ENCODE peak calls at places on chromosomes 3 and 15, in five cellular contexts. One of them, this sample, is unnamed.

GRCh38 chr3:42823351-42823750 is 14.1 kb downstream of the ACKR2 start:
- DNase-seq in colonic mucosa: peak; percentile 20
- DNase-seq in stomach: no peak
- DNase-seq in CD8-positive, alpha-beta T cell: no peak
- DNase-seq in pancreas: no peak
- DNase-seq in this sample: no peak

GRCh38 chr15:47431501-47431900 is 285.8 kb upstream of the SEMA6D start:
- DNase-seq in colonic mucosa: no peak
- DNase-seq in stomach: no peak
- DNase-seq in CD8-positive, alpha-beta T cell: no peak
- DNase-seq in pancreas: no peak
- DNase-seq in this sample: no peak

GRCh38 chr3:187836848-187837770 is 91.8 kb upstream of the BCL6 start:
- DNase-seq in colonic mucosa: no peak
- DNase-seq in stomach: no peak
- DNase-seq in CD8-positive, alpha-beta T cell: no peak
- DNase-seq in pancreas: no peak
- DNase-seq in this sample: no peak

GRCh38 chr3:140580746-140581145 is 97.1 kb upstream of the TRIM42 start:
- DNase-seq in colonic mucosa: no peak
- DNase-seq in stomach: no peak
- DNase-seq in CD8-positive, alpha-beta T cell: no peak
- DNase-seq in pancreas: no peak
- DNase-seq in this sample: no peak

GRCh38 chr15:77251662-77252061 is 168.2 kb downstream of the PEAK1 start:
- DNase-seq in colonic mucosa: no peak
- DNase-seq in stomach: no peak
- DNase-seq in CD8-positive, alpha-beta T cell: no peak
- DNase-seq in pancreas: no peak
- DNase-seq in this sample: no peak

GRCh38 chr15:55290361-55291057 is 896 bp upstream of the RAB27A start:
- DNase-seq in colonic mucosa: peak; percentile 88
- DNase-seq in stomach: peak; percentile 89
- DNase-seq in CD8-positive, alpha-beta T cell: peak; percentile 86
- DNase-seq in pancreas: peak; percentile 90
- DNase-seq in this sample: peak; percentile 97

GRCh38 chr3:154324919-154325318 is 632 bp upstream of the DHX36 start:
- DNase-seq in colonic mucosa: no peak
- DNase-seq in stomach: no peak
- DNase-seq in CD8-positive, alpha-beta T cell: no peak
- DNase-seq in pancreas: no peak
- DNase-seq in this sample: no peak

GRCh38 chr15:89815769-89816168 is 1.1 kb upstream of the ANPEP start:
- DNase-seq in colonic mucosa: no peak
- DNase-seq in stomach: no peak
- DNase-seq in CD8-positive, alpha-beta T cell: no peak
- DNase-seq in pancreas: no peak
- DNase-seq in this sample: no peak

GRCh38 chr3:108487439-108487838 is 23.0 kb downstream of the MYH15 start:
- DNase-seq in colonic mucosa: no peak
- DNase-seq in stomach: no peak
- DNase-seq in CD8-positive, alpha-beta T cell: no peak
- DNase-seq in pancreas: no peak
- DNase-seq in this sample: no peak

GRCh38 chr3:159273608-159274007 is 471.8 kb downstream of the MFSD1 start:
- DNase-seq in colonic mucosa: peak; percentile 21
- DNase-seq in stomach: no peak
- DNase-seq in CD8-positive, alpha-beta T cell: no peak
- DNase-seq in pancreas: peak; percentile 49
- DNase-seq in this sample: no peak

GRCh38 chr3:62803276-62803675 is 71.9 kb downstream of the CADPS start:
- DNase-seq in colonic mucosa: no peak
- DNase-seq in stomach: no peak
- DNase-seq in CD8-positive, alpha-beta T cell: no peak
- DNase-seq in pancreas: no peak
- DNase-seq in this sample: no peak

GRCh38 chr3:119641416-119641815 is 19.0 kb downstream of the POPDC2 start:
- DNase-seq in colonic mucosa: no peak
- DNase-seq in stomach: no peak
- DNase-seq in CD8-positive, alpha-beta T cell: no peak
- DNase-seq in pancreas: no peak
- DNase-seq in this sample: no peak

GRCh38 chr3:129448187-129448895 is 8.3 kb downstream of the IFT122 start:
- DNase-seq in colonic mucosa: no peak
- DNase-seq in stomach: peak; percentile 67
- DNase-seq in CD8-positive, alpha-beta T cell: no peak
- DNase-seq in pancreas: no peak
- DNase-seq in this sample: no peak

GRCh38 chr3:94928921-94929320 is 866.1 kb downstream of the NSUN3 start:
- DNase-seq in colonic mucosa: no peak
- DNase-seq in stomach: no peak
- DNase-seq in CD8-positive, alpha-beta T cell: no peak
- DNase-seq in pancreas: no peak
- DNase-seq in this sample: no peak

GRCh38 chr3:21718943-21719591 is 31.9 kb downstream of the ZNF385D start:
- DNase-seq in colonic mucosa: no peak
- DNase-seq in stomach: no peak
- DNase-seq in CD8-positive, alpha-beta T cell: no peak
- DNase-seq in pancreas: no peak
- DNase-seq in this sample: no peak

GRCh38 chr15:94403246-94403824 is 172.0 kb downstream of the MCTP2 start:
- DNase-seq in colonic mucosa: no peak
- DNase-seq in stomach: no peak
- DNase-seq in CD8-positive, alpha-beta T cell: no peak
- DNase-seq in pancreas: no peak
- DNase-seq in this sample: no peak

GRCh38 chr3:153599685-153600084 is 437.7 kb downstream of the RAP2B start:
- DNase-seq in colonic mucosa: no peak
- DNase-seq in stomach: peak; percentile 51
- DNase-seq in CD8-positive, alpha-beta T cell: no peak
- DNase-seq in pancreas: no peak
- DNase-seq in this sample: no peak

GRCh38 chr15:31497838-31498237 is 171.2 kb downstream of the KLF13 start:
- DNase-seq in colonic mucosa: no peak
- DNase-seq in stomach: no peak
- DNase-seq in CD8-positive, alpha-beta T cell: no peak
- DNase-seq in pancreas: no peak
- DNase-seq in this sample: no peak

GRCh38 chr3:66080167-66080566 is 41.4 kb upstream of the MAGI1 start:
- DNase-seq in colonic mucosa: no peak
- DNase-seq in stomach: no peak
- DNase-seq in CD8-positive, alpha-beta T cell: no peak
- DNase-seq in pancreas: no peak
- DNase-seq in this sample: no peak

GRCh38 chr3:61250784-61251173 is 473 bp downstream of the FHIT start:
- DNase-seq in colonic mucosa: peak; percentile 52
- DNase-seq in stomach: no peak
- DNase-seq in CD8-positive, alpha-beta T cell: no peak
- DNase-seq in pancreas: no peak
- DNase-seq in this sample: no peak

GRCh38 chr3:15295506-15295905 is 36.9 kb downstream of the SH3BP5 start:
- DNase-seq in colonic mucosa: no peak
- DNase-seq in stomach: no peak
- DNase-seq in CD8-positive, alpha-beta T cell: no peak
- DNase-seq in pancreas: no peak
- DNase-seq in this sample: no peak

GRCh38 chr15:40878785-40879184 is 4.8 kb upstream of the RHOV start:
- DNase-seq in colonic mucosa: peak; percentile 54
- DNase-seq in stomach: no peak
- DNase-seq in CD8-positive, alpha-beta T cell: no peak
- DNase-seq in pancreas: no peak
- DNase-seq in this sample: no peak

GRCh38 chr3:195913382-195913781 is 5.0 kb upstream of the TNK2 start:
- DNase-seq in colonic mucosa: no peak
- DNase-seq in stomach: no peak
- DNase-seq in CD8-positive, alpha-beta T cell: no peak
- DNase-seq in pancreas: peak; percentile 17
- DNase-seq in this sample: no peak

GRCh38 chr15:57476533-57476975 is 100.2 kb downstream of the CGNL1 start:
- DNase-seq in colonic mucosa: no peak
- DNase-seq in stomach: no peak
- DNase-seq in CD8-positive, alpha-beta T cell: no peak
- DNase-seq in pancreas: no peak
- DNase-seq in this sample: no peak

GRCh38 chr3:114214542-114215341 is 22.6 kb downstream of the ZNF80 start:
- DNase-seq in colonic mucosa: no peak
- DNase-seq in stomach: no peak
- DNase-seq in CD8-positive, alpha-beta T cell: peak; percentile 51
- DNase-seq in pancreas: no peak
- DNase-seq in this sample: no peak

GRCh38 chr15:70792171-70792573 is 28.8 kb upstream of the UACA start:
- DNase-seq in colonic mucosa: no peak
- DNase-seq in stomach: no peak
- DNase-seq in CD8-positive, alpha-beta T cell: no peak
- DNase-seq in pancreas: no peak
- DNase-seq in this sample: no peak

DNA sequence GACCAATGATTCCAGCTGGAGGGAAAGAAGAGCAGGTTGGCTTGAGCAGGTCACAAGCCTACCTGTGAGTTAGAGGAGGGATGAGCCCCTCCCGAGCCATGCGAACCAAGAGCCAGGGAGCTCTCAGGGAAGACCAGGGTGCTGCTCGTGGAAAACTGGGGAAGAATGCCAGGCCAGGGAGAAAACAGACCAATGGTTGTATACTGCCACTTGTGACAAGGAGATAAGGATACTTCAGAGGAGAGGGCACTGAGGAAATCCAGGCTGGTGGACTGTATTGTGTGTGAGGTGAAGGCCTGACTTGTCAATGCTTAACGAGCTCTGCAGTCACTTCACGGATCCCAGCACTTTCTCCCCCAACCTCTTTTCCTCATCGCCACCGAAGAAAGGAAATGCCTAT is 177.7 kb downstream of the SSR3 start:
- DNase-seq in colonic mucosa: no peak
- DNase-seq in stomach: no peak
- DNase-seq in CD8-positive, alpha-beta T cell: no peak
- DNase-seq in pancreas: no peak
- DNase-seq in this sample: no peak
- H3K27ac ChIP-seq in colonic mucosa: no peak overlapping the region
- H3K27ac ChIP-seq in stomach: no peak overlapping the region
- H3K27ac ChIP-seq in CD8-positive, alpha-beta T cell: no peak overlapping the region
- H3K27ac ChIP-seq in pancreas: no peak overlapping the region
- H3K27ac ChIP-seq in this sample: no peak overlapping the region

DNA sequence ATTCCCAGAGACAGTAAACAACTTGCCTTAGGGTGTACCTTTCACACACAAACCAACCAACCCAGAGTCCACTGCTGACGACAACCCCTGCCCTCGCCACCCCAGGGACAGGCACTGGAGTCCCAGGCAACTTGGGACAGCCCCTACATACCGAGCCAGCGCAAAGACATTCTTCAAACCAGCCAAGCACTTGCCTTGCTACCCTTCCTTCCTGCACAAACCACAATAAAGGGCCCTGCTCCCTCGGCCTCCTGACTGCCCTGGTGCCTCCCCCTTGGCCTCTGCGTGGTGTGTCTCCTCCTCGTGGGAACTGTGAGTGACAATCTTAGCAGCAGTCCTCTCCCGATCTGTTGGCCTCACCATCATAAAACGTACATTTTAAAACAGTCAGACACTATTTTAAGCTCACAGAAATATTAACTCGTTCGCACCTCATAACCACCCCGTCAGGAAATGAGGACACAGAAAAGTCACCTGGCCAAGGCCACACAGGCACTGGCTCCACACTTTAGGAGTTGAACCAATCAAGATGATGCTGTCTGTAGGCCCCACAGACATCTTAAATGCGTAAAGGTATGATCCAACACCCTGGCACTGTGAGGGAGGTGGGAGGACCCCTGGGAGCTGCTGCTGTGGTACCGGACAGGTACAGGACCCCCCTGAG is 113.8 kb downstream of the ADCY5 start:
- DNase-seq in colonic mucosa: no peak
- DNase-seq in stomach: no peak
- DNase-seq in CD8-positive, alpha-beta T cell: no peak
- DNase-seq in pancreas: peak; percentile 41
- DNase-seq in this sample: peak; percentile 61
- H3K27ac ChIP-seq in colonic mucosa: no peak overlapping the region
- H3K27ac ChIP-seq in stomach: no peak overlapping the region
- H3K27ac ChIP-seq in CD8-positive, alpha-beta T cell: no peak overlapping the region
- H3K27ac ChIP-seq in pancreas: no peak overlapping the region
- H3K27ac ChIP-seq in this sample: no peak overlapping the region

DNA sequence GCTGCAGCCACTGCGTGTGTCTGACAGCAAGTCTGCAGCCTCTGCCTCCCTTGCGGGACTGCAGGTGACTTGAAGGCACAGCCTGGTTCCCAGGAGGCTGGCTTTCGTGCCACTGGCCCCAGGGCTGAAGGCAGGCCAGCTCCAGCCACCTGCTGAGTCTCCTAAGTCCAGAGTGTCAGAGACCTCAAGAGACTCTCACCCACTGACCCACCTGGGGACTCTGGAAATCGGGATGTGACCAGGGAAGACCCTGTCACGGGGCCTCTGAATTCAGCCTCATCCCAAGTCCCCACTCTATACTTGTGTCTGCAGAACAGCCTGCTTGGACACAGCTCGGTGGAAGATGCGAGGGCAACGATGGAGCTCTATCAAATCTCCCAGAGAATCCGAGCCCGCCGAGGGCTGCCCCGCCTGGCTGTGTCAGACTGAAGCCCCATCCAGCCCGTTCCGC is 16.3 kb downstream of the ISG20 start:
- DNase-seq in colonic mucosa: no peak
- DNase-seq in stomach: peak; percentile 24
- DNase-seq in CD8-positive, alpha-beta T cell: no peak
- DNase-seq in pancreas: no peak
- DNase-seq in this sample: peak; percentile 80
- H3K27ac ChIP-seq in colonic mucosa: no peak overlapping the region
- H3K27ac ChIP-seq in stomach: no peak overlapping the region
- H3K27ac ChIP-seq in CD8-positive, alpha-beta T cell: peak overlapping the region; percentile 0
- H3K27ac ChIP-seq in pancreas: no peak overlapping the region
- H3K27ac ChIP-seq in this sample: peak overlapping the region; percentile 55

GRCh38 chr3:156782319-156782718 is 43.8 kb upstream of the LEKR1 start:
- DNase-seq in colonic mucosa: no peak
- DNase-seq in stomach: no peak
- DNase-seq in CD8-positive, alpha-beta T cell: no peak
- DNase-seq in pancreas: no peak
- DNase-seq in this sample: no peak
- H3K27ac ChIP-seq in colonic mucosa: no peak overlapping the region
- H3K27ac ChIP-seq in stomach: no peak overlapping the region
- H3K27ac ChIP-seq in CD8-positive, alpha-beta T cell: no peak overlapping the region
- H3K27ac ChIP-seq in pancreas: no peak overlapping the region
- H3K27ac ChIP-seq in this sample: no peak overlapping the region

GRCh38 chr15:82045179-82045891 is 483 bp downstream of the MEX3B start:
- DNase-seq in colonic mucosa: peak; percentile 43
- DNase-seq in stomach: no peak
- DNase-seq in CD8-positive, alpha-beta T cell: peak; percentile 17
- DNase-seq in pancreas: peak; percentile 75
- DNase-seq in this sample: peak; percentile 85

GRCh38 chr15:82047493-82048446 is 2.0 kb upstream of the MEX3B start:
- DNase-seq in colonic mucosa: no peak
- DNase-seq in stomach: no peak
- DNase-seq in CD8-positive, alpha-beta T cell: no peak
- DNase-seq in pancreas: no peak
- DNase-seq in this sample: no peak

GRCh38 chr15:82048809-82049208 is 3.0 kb upstream of the MEX3B start:
- DNase-seq in colonic mucosa: no peak
- DNase-seq in stomach: no peak
- DNase-seq in CD8-positive, alpha-beta T cell: no peak
- DNase-seq in pancreas: no peak
- DNase-seq in this sample: no peak

GRCh38 chr15:82045892-82046667 is at the start of gene MEX3B:
- DNase-seq in colonic mucosa: peak; percentile 94
- DNase-seq in stomach: peak; percentile 88
- DNase-seq in CD8-positive, alpha-beta T cell: peak; percentile 80
- DNase-seq in pancreas: peak; percentile 88
- DNase-seq in this sample: peak; percentile 94

GRCh38 chr15:82046668-82047492 is 1.1 kb upstream of the MEX3B start:
- DNase-seq in colonic mucosa: peak; percentile 91
- DNase-seq in stomach: peak; percentile 86
- DNase-seq in CD8-positive, alpha-beta T cell: peak; percentile 80
- DNase-seq in pancreas: peak; percentile 96
- DNase-seq in this sample: peak; percentile 94
- H3K27ac ChIP-seq in colonic mucosa: peak overlapping the region; percentile 87
- H3K27ac ChIP-seq in stomach: peak overlapping the region; percentile 89
- H3K27ac ChIP-seq in CD8-positive, alpha-beta T cell: peak overlapping the region; percentile 70
- H3K27ac ChIP-seq in pancreas: peak overlapping the region; percentile 61
- H3K27ac ChIP-seq in this sample: peak overlapping the region; percentile 88

This sample was measured in spleen.